ENCODE peak calls at places on chromosome 1, in eight cellular contexts. C, W, I, K, G, U, Y and J are unnamed samples.

GRCh38 chr1:205324781-205325180 is 3.2 kb upstream of the NUAK2 start:
- DNase-seq in C (no peak), W (no peak), I (no peak), K (no peak), G (no peak), U (no peak), Y (no peak), J (no peak)

GRCh38 chr1:68378296-68379084 is 71.3 kb downstream of the RPE65 start:
- DNase-seq in C (peak), W (no peak), I (peak), K (no peak), G (no peak), U (no peak), Y (no peak), J (peak)

GRCh38 chr1:162840256-162840839 is 20.6 kb downstream of the CCDC190 start:
- DNase-seq in C (no peak), W (no peak), I (peak), K (no peak), G (no peak), U (no peak), Y (no peak), J (no peak)

GRCh38 chr1:168483531-168483930 is 60.3 kb downstream of the XCL2 start:
- DNase-seq in C (peak), W (no peak), I (peak), K (no peak), G (no peak), U (no peak), Y (no peak), J (peak)

GRCh38 chr1:187409341-187409740 is 580.6 kb downstream of the PLA2G4A start:
- DNase-seq in C (no peak), W (no peak), I (peak), K (no peak), G (no peak), U (no peak), Y (no peak), J (no peak)

GRCh38 chr1:178580096-178580495 is 67.2 kb downstream of the TEX35 start:
- DNase-seq in C (no peak), W (no peak), I (no peak), K (no peak), G (no peak), U (no peak), Y (no peak), J (no peak)

GRCh38 chr1:178052650-178053461 is 41.0 kb upstream of the RASAL2 start:
- DNase-seq in C (peak), W (no peak), I (peak), K (no peak), G (no peak), U (no peak), Y (no peak), J (peak)

GRCh38 chr1:150257624-150258274 is at the start of gene CA14:
- DNase-seq in C (no peak), W (no peak), I (no peak), K (peak), G (peak), U (no peak), Y (no peak), J (no peak)

GRCh38 chr1:53614231-53615021 is 124.5 kb downstream of the GLIS1 start:
- DNase-seq in C (no peak), W (no peak), I (no peak), K (no peak), G (no peak), U (no peak), Y (no peak), J (no peak)